ENCODE peak calls at places on chromosomes 2 and 18, in four cellular contexts. Q, P, B and O are unnamed samples.

GRCh38 chr2:112627060-112628040 is 18.4 kb upstream of the SLC20A1 start:
- DNase-seq in B (no peak), Q (no peak), P (no peak), O (no peak)

GRCh38 chr2:42256502-42256901 is 87.3 kb downstream of the EML4 start:
- DNase-seq in B (no peak), P (no peak), Q (peak; percentile 27), O (no peak)

GRCh38 chr18:27130029-27130428 is 55.1 kb downstream of the CHST9 start:
- DNase-seq in P (no peak), B (no peak), Q (no peak), O (no peak)

GRCh38 chr2:102603904-102604303 is 15.4 kb upstream of the SLC9A2 start:
- DNase-seq in B (no peak), Q (no peak), P (no peak), O (no peak)

GRCh38 chr18:79245517-79246001 is 150.2 kb upstream of the NFATC1 start:
- DNase-seq in Q (no peak), B (no peak), P (no peak), O (no peak)

GRCh38 chr2:164538250-164538866 is 82.9 kb downstream of the GRB14 start:
- DNase-seq in Q (no peak), P (peak; percentile 65), B (peak; percentile 11), O (no peak)

GRCh38 chr2:241268716-241269445 is 46.6 kb downstream of the HDLBP start:
- DNase-seq in B (no peak), P (no peak), Q (no peak), O (no peak)

GRCh38 chr2:218019411-218020060 is 16.7 kb upstream of the TNS1 start:
- DNase-seq in P (no peak), Q (no peak), B (no peak), O (no peak)

GRCh38 chr2:157923598-157923997 is 47.5 kb upstream of the ACVR1 start:
- DNase-seq in P (no peak), B (no peak), Q (no peak), O (no peak)

GRCh38 chr2:229636568-229636967 is 77.8 kb downstream of the DNER start:
- DNase-seq in B (no peak), P (no peak), Q (no peak), O (no peak)

GRCh38 chr18:74082476-74083070 is 65.1 kb downstream of the FBXO15 start:
- DNase-seq in Q (peak; percentile 1), B (peak; percentile 9), P (peak; percentile 65), O (peak; percentile 74)

GRCh38 chr2:69811591-69811990 is 17.9 kb upstream of the GMCL1 start:
- DNase-seq in B (no peak), Q (no peak), P (no peak), O (no peak)

GRCh38 chr2:184927040-184927439 is 328.7 kb downstream of the ZNF804A start:
- DNase-seq in P (no peak), B (no peak), Q (no peak), O (no peak)

GRCh38 chr2:207833265-207833751 is 63.6 kb upstream of the FZD5 start:
- DNase-seq in Q (peak; percentile 31), P (peak; percentile 87), B (no peak), O (no peak)

GRCh38 chr2:161625314-161625919 is 1.2 kb downstream of the SLC4A10 start:
- DNase-seq in B (no peak), Q (no peak), P (no peak), O (peak; percentile 66)
- TF ChIP-seq ETV6 in B (no peak), Q (no peak), P (no peak), O (no peak)

GRCh38 chr2:113965228-113965627 is 75.3 kb downstream of the ACTR3 start:
- DNase-seq in Q (no peak), P (no peak), B (no peak), O (no peak)

GRCh38 chr2:113966832-113967231 is 76.9 kb downstream of the ACTR3 start:
- DNase-seq in P (peak; percentile 85), Q (no peak), B (no peak), O (no peak)

GRCh38 chr2:113966171-113966570 is 76.3 kb downstream of the ACTR3 start:
- DNase-seq in Q (no peak), P (no peak), B (no peak), O (no peak)

GRCh38 chr2:113964436-113964835 is 74.5 kb downstream of the ACTR3 start:
- DNase-seq in B (no peak), Q (no peak), P (no peak), O (no peak)

DNA sequence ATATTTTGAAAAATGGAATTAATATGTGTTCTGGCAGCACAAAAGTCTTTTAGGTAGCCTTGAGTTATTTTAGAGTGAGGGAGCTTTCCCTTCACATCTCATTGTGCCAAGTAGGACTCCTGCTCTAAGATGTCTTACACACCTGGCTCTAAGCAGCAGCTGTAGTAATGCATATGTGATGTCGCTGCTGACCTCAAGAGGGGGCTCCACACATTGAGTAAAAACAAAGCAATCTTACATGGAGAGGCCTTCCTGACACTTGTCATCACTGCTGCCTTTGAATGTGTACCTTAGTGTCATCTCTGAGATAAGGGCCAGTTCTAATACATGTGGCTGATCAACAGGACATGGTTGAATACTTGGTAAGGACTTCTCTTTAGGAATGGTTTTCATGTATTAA is 75.8 kb downstream of the ACTR3 start:
- DNase-seq in Q (no peak), B (peak; percentile 35), P (peak; percentile 94), O (peak; percentile 26)
- TF ChIP-seq USF2 in Q (no peak), B (no peak), P (no peak), O (no peak)

GRCh38 chr18:22330508-22330907 is 87.2 kb downstream of the CTAGE1 start:
- DNase-seq in B (no peak), P (no peak), Q (no peak), O (no peak)
- TF ChIP-seq ETV6 in B (no peak), P (no peak), Q (no peak), O (no peak)

GRCh38 chr2:130870779-130871178 is 34.1 kb downstream of the ARHGEF4 start:
- DNase-seq in Q (no peak), B (no peak), P (no peak), O (no peak)

GRCh38 chr2:130870161-130870485 is 33.4 kb downstream of the ARHGEF4 start:
- DNase-seq in P (no peak), Q (no peak), B (no peak), O (no peak)

GRCh38 chr2:130869441-130870160 is 32.9 kb downstream of the ARHGEF4 start:
- DNase-seq in Q (no peak), B (no peak), P (no peak), O (no peak)

GRCh38 chr2:130865401-130865800 is 28.7 kb downstream of the ARHGEF4 start:
- DNase-seq in P (no peak), B (no peak), Q (no peak), O (no peak)

GRCh38 chr2:130864830-130865229 is 28.1 kb downstream of the ARHGEF4 start:
- DNase-seq in B (no peak), Q (no peak), P (no peak), O (no peak)
- TF ChIP-seq USF2 in B (no peak), Q (no peak), P (no peak), O (no peak)

DNA sequence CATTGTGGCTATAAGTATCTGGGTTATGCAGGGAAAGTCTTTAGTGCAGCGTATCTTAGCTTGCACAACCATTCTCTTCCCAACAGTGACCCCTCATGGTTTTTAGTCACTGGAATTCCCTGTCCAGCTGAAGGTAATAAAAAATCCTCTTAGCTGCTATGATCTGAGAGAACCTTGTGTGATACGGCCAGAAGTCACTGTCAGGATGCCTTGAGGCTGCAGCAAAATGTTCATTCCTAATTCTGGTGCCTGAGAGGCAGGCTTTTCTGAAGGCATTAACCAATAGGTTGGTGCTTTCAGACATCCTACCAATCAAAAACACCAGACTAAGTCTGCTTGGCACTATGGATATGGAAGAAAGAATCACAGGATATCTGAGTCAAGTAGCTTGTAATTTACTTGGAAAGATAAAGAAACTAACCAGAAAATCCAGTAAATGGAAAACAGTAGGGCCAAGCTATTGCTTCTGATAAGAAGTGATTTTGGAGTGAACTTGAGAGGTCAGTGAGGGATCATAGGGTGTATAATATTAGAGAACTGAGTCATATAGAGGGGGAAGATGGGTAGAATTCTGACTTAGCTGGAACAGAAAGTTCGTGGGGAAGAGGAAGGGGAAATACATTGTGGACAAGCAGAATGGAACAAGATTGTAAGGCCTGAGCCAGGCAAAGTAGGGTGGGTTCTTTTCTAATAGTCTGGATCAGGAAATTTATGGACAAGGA is 89.0 kb upstream of the SLC14A2 start:
- DNase-seq in P (no peak), B (no peak), Q (no peak), O (no peak)
- TF ChIP-seq ETV6 in P (no peak), B (no peak), Q (no peak), O (no peak)